ENCODE peak calls at places on chromosome 16, in four cellular contexts. One of them, this sample, is unnamed.

GRCh38 chr16:64478258-64478906 is 643.5 kb downstream of the CDH11 start:
- DNase-seq in GM12878: no peak
- DNase-seq in HepG2: peak; percentile 64
- DNase-seq in K562: no peak
- DNase-seq in this sample: no peak

GRCh38 chr16:88999457-89000206 is 22.6 kb upstream of the CBFA2T3 start:
- DNase-seq in GM12878: no peak
- DNase-seq in HepG2: no peak
- DNase-seq in K562: peak; percentile 76
- DNase-seq in this sample: no peak

GRCh38 chr16:31350275-31351005 is 4.5 kb upstream of the ITGAX start:
- DNase-seq in GM12878: no peak
- DNase-seq in HepG2: no peak
- DNase-seq in K562: no peak
- DNase-seq in this sample: no peak

GRCh38 chr16:450385-450784 is 24.9 kb downstream of the RAB11FIP3 start:
- DNase-seq in GM12878: peak; percentile 17
- DNase-seq in HepG2: no peak
- DNase-seq in K562: no peak
- DNase-seq in this sample: no peak

GRCh38 chr16:14308357-14308723 is 237.2 kb downstream of the MRTFB start:
- DNase-seq in GM12878: no peak
- DNase-seq in HepG2: no peak
- DNase-seq in K562: no peak
- DNase-seq in this sample: no peak

GRCh38 chr16:68636818-68637217 is 8.3 kb upstream of the CDH3 start:
- DNase-seq in GM12878: no peak
- DNase-seq in HepG2: no peak
- DNase-seq in K562: no peak
- DNase-seq in this sample: no peak

GRCh38 chr16:12315330-12316138 is 339.0 kb downstream of the SNX29 start:
- DNase-seq in GM12878: no peak
- DNase-seq in HepG2: peak; percentile 91
- DNase-seq in K562: no peak
- DNase-seq in this sample: no peak

GRCh38 chr16:87554754-87555427 is 47.4 kb upstream of the JPH3 start:
- DNase-seq in GM12878: no peak
- DNase-seq in HepG2: peak; percentile 63
- DNase-seq in K562: no peak
- DNase-seq in this sample: no peak

GRCh38 chr16:85259115-85259830 is 147.0 kb upstream of the CIBAR2 start:
- DNase-seq in GM12878: no peak
- DNase-seq in HepG2: no peak
- DNase-seq in K562: no peak
- DNase-seq in this sample: no peak

GRCh38 chr16:58488531-58488930 is 11.4 kb upstream of the NDRG4 start:
- DNase-seq in GM12878: no peak
- DNase-seq in HepG2: no peak
- DNase-seq in K562: peak; percentile 64
- DNase-seq in this sample: no peak

GRCh38 chr16:85614338-85615013 is 1.4 kb downstream of the GSE1 start:
- DNase-seq in GM12878: no peak
- DNase-seq in HepG2: no peak
- DNase-seq in K562: no peak
- DNase-seq in this sample: no peak

GRCh38 chr16:23969468-23970297 is 133.9 kb downstream of the PRKCB start:
- DNase-seq in GM12878: no peak
- DNase-seq in HepG2: no peak
- DNase-seq in K562: no peak
- DNase-seq in this sample: no peak

GRCh38 chr16:50295541-50296132 is 29.3 kb downstream of the ADCY7 start:
- DNase-seq in GM12878: no peak
- DNase-seq in HepG2: no peak
- DNase-seq in K562: no peak
- DNase-seq in this sample: no peak

GRCh38 chr16:24973771-24974461 is 41.3 kb downstream of the ARHGAP17 start:
- DNase-seq in GM12878: no peak
- DNase-seq in HepG2: no peak
- DNase-seq in K562: no peak
- DNase-seq in this sample: no peak

GRCh38 chr16:50310308-50311133 is 44.2 kb downstream of the ADCY7 start:
- DNase-seq in GM12878: no peak
- DNase-seq in HepG2: peak; percentile 60
- DNase-seq in K562: no peak
- DNase-seq in this sample: no peak

GRCh38 chr16:10206215-10206614 is 24.0 kb upstream of the GRIN2A start:
- DNase-seq in GM12878: peak; percentile 27
- DNase-seq in HepG2: no peak
- DNase-seq in K562: no peak
- DNase-seq in this sample: no peak

GRCh38 chr16:59684911-59685310 is 950.8 kb upstream of the GOT2 start:
- DNase-seq in GM12878: no peak
- DNase-seq in HepG2: no peak
- DNase-seq in K562: no peak
- DNase-seq in this sample: no peak

GRCh38 chr16:64196444-64196843 is 925.4 kb downstream of the CDH11 start:
- DNase-seq in GM12878: no peak
- DNase-seq in HepG2: no peak
- DNase-seq in K562: no peak
- DNase-seq in this sample: no peak

GRCh38 chr16:26263406-26263805 is 571.6 kb downstream of the HS3ST4 start:
- DNase-seq in GM12878: no peak
- DNase-seq in HepG2: no peak
- DNase-seq in K562: peak; percentile 3
- DNase-seq in this sample: no peak

GRCh38 chr16:22915003-22915402 is 101.0 kb downstream of the HS3ST2 start:
- DNase-seq in GM12878: no peak
- DNase-seq in HepG2: no peak
- DNase-seq in K562: no peak
- DNase-seq in this sample: no peak

GRCh38 chr16:66079671-66080070 is 286.8 kb upstream of the CDH5 start:
- DNase-seq in GM12878: no peak
- DNase-seq in HepG2: no peak
- DNase-seq in K562: no peak
- DNase-seq in this sample: no peak

GRCh38 chr16:678209-678857 is 1.9 kb upstream of the STUB1 start:
- DNase-seq in GM12878: no peak
- DNase-seq in HepG2: no peak
- DNase-seq in K562: no peak
- DNase-seq in this sample: no peak

GRCh38 chr16:49462989-49463371 is 89.4 kb downstream of the C16orf78 start:
- DNase-seq in GM12878: no peak
- DNase-seq in HepG2: no peak
- DNase-seq in K562: no peak
- DNase-seq in this sample: no peak

GRCh38 chr16:2339521-2340484 is 725 bp downstream of the ABCA3 start:
- DNase-seq in GM12878: no peak
- DNase-seq in HepG2: peak; percentile 15
- DNase-seq in K562: peak; percentile 86
- DNase-seq in this sample: peak; percentile 57

GRCh38 chr16:24980077-24980793 is 34.9 kb downstream of the ARHGAP17 start:
- DNase-seq in GM12878: peak; percentile 63
- DNase-seq in HepG2: no peak
- DNase-seq in K562: no peak
- DNase-seq in this sample: no peak

GRCh38 chr16:68475071-68475470 is 26.8 kb upstream of the SMPD3 start:
- DNase-seq in GM12878: no peak
- DNase-seq in HepG2: no peak
- DNase-seq in K562: no peak
- DNase-seq in this sample: no peak

GRCh38 chr16:12262454-12263180 is 286.1 kb downstream of the SNX29 start:
- DNase-seq in GM12878: no peak
- DNase-seq in HepG2: peak; percentile 77
- DNase-seq in K562: no peak
- DNase-seq in this sample: no peak

GRCh38 chr16:85970712-85971220 is 71.8 kb downstream of the IRF8 start:
- DNase-seq in GM12878: no peak
- DNase-seq in HepG2: no peak
- DNase-seq in K562: no peak
- DNase-seq in this sample: no peak

GRCh38 chr16:7839568-7839967 is 506.9 kb downstream of the RBFOX1 start:
- DNase-seq in GM12878: no peak
- DNase-seq in HepG2: no peak
- DNase-seq in K562: peak; percentile 5
- DNase-seq in this sample: no peak

GRCh38 chr16:86512301-86512859 is 2.1 kb downstream of the FOXF1 start:
- DNase-seq in GM12878: no peak
- DNase-seq in HepG2: no peak
- DNase-seq in K562: no peak
- DNase-seq in this sample: no peak

GRCh38 chr16:85924675-85925074 is 25.7 kb downstream of the IRF8 start:
- DNase-seq in GM12878: no peak
- DNase-seq in HepG2: no peak
- DNase-seq in K562: no peak
- DNase-seq in this sample: no peak

GRCh38 chr16:30372037-30372712 is 1.9 kb upstream of the TBC1D10B start:
- DNase-seq in GM12878: no peak
- DNase-seq in HepG2: no peak
- DNase-seq in K562: no peak
- DNase-seq in this sample: no peak

GRCh38 chr16:87957296-87958069 is 6.2 kb downstream of the BANP start:
- DNase-seq in GM12878: no peak
- DNase-seq in HepG2: no peak
- DNase-seq in K562: no peak
- DNase-seq in this sample: no peak

GRCh38 chr16:85908444-85908843 is 9.5 kb downstream of the IRF8 start:
- DNase-seq in GM12878: peak; percentile 59
- DNase-seq in HepG2: no peak
- DNase-seq in K562: no peak
- DNase-seq in this sample: no peak

DNA sequence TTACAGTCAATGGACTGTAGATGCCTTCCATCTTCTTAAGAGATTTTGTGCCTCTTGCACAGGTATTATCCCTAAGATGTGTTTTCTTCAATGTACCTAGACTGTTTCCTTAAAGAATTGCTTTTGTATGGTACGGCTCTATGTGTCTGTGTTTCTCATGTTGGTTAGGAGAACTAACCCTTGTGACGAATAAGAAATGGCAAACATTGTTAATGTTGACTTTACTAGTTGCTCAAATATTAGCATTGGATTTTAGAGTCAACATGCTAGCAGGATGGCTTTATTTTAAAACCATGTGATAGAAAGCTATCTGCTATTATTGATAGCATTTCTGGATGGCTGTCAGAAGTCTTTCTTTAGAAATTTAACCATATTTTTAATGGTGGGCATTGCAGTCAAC is 34.5 kb downstream of the WWOX start:
- DNase-seq in GM12878: no peak
- DNase-seq in HepG2: peak; percentile 87
- DNase-seq in K562: no peak
- DNase-seq in this sample: no peak
- TF ChIP-seq BHLHE40 in GM12878: no peak
- TF ChIP-seq BHLHE40 in HepG2: no peak
- TF ChIP-seq BHLHE40 in K562: no peak
- TF ChIP-seq BHLHE40 in this sample: no peak

DNA sequence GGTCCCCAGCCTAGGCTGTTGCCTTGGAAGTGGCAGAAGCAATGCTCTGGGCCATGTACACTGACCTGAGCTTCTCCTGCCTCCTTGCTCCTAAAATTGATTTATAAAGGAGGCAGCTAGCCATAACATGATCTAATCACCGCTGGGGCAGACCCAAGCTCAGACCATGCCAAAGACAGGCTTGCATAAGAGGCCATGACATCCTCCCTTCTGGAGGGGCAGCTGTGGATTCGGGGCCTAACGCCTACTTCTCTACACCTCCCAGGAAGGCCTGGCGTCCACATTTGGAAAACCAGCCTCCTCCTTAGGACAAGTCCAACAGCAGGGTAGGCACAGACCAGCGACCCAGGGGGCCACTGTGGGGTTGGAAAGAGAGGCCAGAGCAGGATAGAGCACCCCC is 12.4 kb downstream of the HSD11B2 start:
- DNase-seq in GM12878: no peak
- DNase-seq in HepG2: no peak
- DNase-seq in K562: no peak
- DNase-seq in this sample: no peak
- TF ChIP-seq TARDBP in GM12878: no peak
- TF ChIP-seq TARDBP in HepG2: no peak
- TF ChIP-seq TARDBP in K562: no peak
- TF ChIP-seq TARDBP in this sample: no peak

GRCh38 chr16:80466024-80466986 is 74.5 kb upstream of the DYNLRB2 start:
- DNase-seq in GM12878: peak; percentile 34
- DNase-seq in HepG2: peak; percentile 54
- DNase-seq in K562: peak; percentile 80
- DNase-seq in this sample: peak; percentile 65
- TF ChIP-seq FOXK2 in GM12878: no peak
- TF ChIP-seq FOXK2 in HepG2: no peak
- TF ChIP-seq FOXK2 in K562: no peak
- TF ChIP-seq FOXK2 in this sample: no peak

GRCh38 chr16:69930117-69930776 is 20.9 kb upstream of the CLEC18A start:
- DNase-seq in GM12878: no peak
- DNase-seq in HepG2: peak; percentile 76
- DNase-seq in K562: peak; percentile 78
- DNase-seq in this sample: peak; percentile 79

GRCh38 chr16:69929480-69929879 is 21.7 kb upstream of the CLEC18A start:
- DNase-seq in GM12878: no peak
- DNase-seq in HepG2: no peak
- DNase-seq in K562: no peak
- DNase-seq in this sample: no peak

GRCh38 chr16:69927056-69927757 is 23.9 kb upstream of the CLEC18A start:
- DNase-seq in GM12878: no peak
- DNase-seq in HepG2: peak; percentile 41
- DNase-seq in K562: no peak
- DNase-seq in this sample: no peak

GRCh38 chr16:69926241-69926640 is 24.9 kb upstream of the CLEC18A start:
- DNase-seq in GM12878: no peak
- DNase-seq in HepG2: no peak
- DNase-seq in K562: no peak
- DNase-seq in this sample: no peak

DNA sequence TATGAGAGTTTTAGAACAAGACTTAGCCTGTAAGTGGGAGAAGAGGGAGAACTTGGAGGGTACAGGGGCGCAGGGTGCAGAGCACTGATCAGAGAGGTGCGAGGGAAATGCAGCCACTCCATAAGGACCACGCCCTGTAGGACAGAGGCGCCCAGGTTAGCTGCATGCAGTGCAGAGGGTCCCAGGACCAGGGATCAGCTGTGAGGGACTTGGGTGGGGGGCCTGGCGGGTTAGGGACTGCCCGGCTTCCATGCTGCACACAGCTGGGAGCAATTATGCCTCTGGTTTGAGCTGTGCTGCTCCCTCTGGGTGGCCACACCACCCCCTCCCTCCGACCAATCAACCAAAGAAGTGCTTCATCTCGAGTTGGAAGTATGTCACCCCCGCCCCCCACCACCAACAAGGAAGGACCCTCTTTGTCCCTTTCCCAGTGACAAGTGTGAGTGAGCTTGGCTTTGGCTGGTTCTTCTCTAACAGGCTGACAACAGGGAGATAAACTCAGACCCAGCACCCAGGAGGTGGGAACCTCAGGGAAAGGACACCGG is 22.2 kb upstream of the CLEC18A start:
- DNase-seq in GM12878: no peak
- DNase-seq in HepG2: no peak
- DNase-seq in K562: no peak
- DNase-seq in this sample: no peak
- TF ChIP-seq BHLHE40 in GM12878: no peak
- TF ChIP-seq BHLHE40 in HepG2: no peak
- TF ChIP-seq BHLHE40 in K562: no peak
- TF ChIP-seq BHLHE40 in this sample: no peak